ENCODE peak calls at places on chromosomes 1 and 21, in four cellular contexts. One of them, this sample, is unnamed. For H3K4me1, the result is how much of the 10 kb centered on the place peaks cover.

GRCh38 chr1:173451981-173452380 is 25.2 kb upstream of the PRDX6 start:
- DNase-seq in suprapubic skin: no peak
- DNase-seq in K562: no peak
- DNase-seq in HepG2: no peak
- DNase-seq in this sample: no peak

GRCh38 chr1:10515627-10516026 is 40.9 kb downstream of the PEX14 start:
- DNase-seq in suprapubic skin: no peak
- DNase-seq in K562: no peak
- DNase-seq in HepG2: no peak
- DNase-seq in this sample: no peak

GRCh38 chr1:85295006-85295431 is 18.6 kb upstream of the BCL10 start:
- DNase-seq in suprapubic skin: no peak
- DNase-seq in K562: no peak
- DNase-seq in HepG2: no peak
- DNase-seq in this sample: no peak

GRCh38 chr1:2270260-2271100 is 42.4 kb downstream of the SKI start:
- DNase-seq in suprapubic skin: no peak
- DNase-seq in K562: no peak
- DNase-seq in HepG2: peak
- DNase-seq in this sample: no peak

GRCh38 chr1:3061566-3061965 is 7.4 kb upstream of the PRDM16 start:
- DNase-seq in suprapubic skin: peak
- DNase-seq in K562: no peak
- DNase-seq in HepG2: no peak
- DNase-seq in this sample: no peak

GRCh38 chr21:46668381-46668780 is 32.9 kb downstream of the PRMT2 start:
- DNase-seq in suprapubic skin: no peak
- DNase-seq in K562: no peak
- DNase-seq in HepG2: no peak
- DNase-seq in this sample: no peak

GRCh38 chr1:87760100-87760499 is 431.4 kb downstream of the LMO4 start:
- DNase-seq in suprapubic skin: no peak
- DNase-seq in K562: no peak
- DNase-seq in HepG2: no peak
- DNase-seq in this sample: no peak

GRCh38 chr1:109399326-109399957 is 1.7 kb upstream of the SORT1 start:
- DNase-seq in suprapubic skin: no peak
- DNase-seq in K562: peak
- DNase-seq in HepG2: peak
- DNase-seq in this sample: no peak

GRCh38 chr1:147084273-147085096 is 87.8 kb downstream of the PRKAB2 start:
- DNase-seq in suprapubic skin: no peak
- DNase-seq in K562: peak
- DNase-seq in HepG2: peak
- DNase-seq in this sample: peak

GRCh38 chr21:42157606-42158310 is 61.2 kb upstream of the ABCG1 start:
- DNase-seq in suprapubic skin: peak
- DNase-seq in K562: no peak
- DNase-seq in HepG2: no peak
- DNase-seq in this sample: no peak

GRCh38 chr1:66443793-66444192 is 90.2 kb upstream of the SGIP1 start:
- DNase-seq in suprapubic skin: no peak
- DNase-seq in K562: no peak
- DNase-seq in HepG2: no peak
- DNase-seq in this sample: no peak

GRCh38 chr21:33384851-33385331 is 18.3 kb upstream of the IFNGR2 start:
- DNase-seq in suprapubic skin: no peak
- DNase-seq in K562: no peak
- DNase-seq in HepG2: no peak
- DNase-seq in this sample: no peak

GRCh38 chr1:24871306-24871901 is 58.7 kb downstream of the RUNX3 start:
- DNase-seq in suprapubic skin: no peak
- DNase-seq in K562: no peak
- DNase-seq in HepG2: no peak
- DNase-seq in this sample: no peak

GRCh38 chr21:18951291-18952038 is 547.9 kb upstream of the TMPRSS15 start:
- DNase-seq in suprapubic skin: no peak
- DNase-seq in K562: no peak
- DNase-seq in HepG2: no peak
- DNase-seq in this sample: no peak

GRCh38 chr1:34924759-34925555 is 4.5 kb downstream of the DLGAP3 start:
- DNase-seq in suprapubic skin: no peak
- DNase-seq in K562: peak
- DNase-seq in HepG2: peak
- DNase-seq in this sample: no peak

GRCh38 chr1:53378061-53378460 is 50.2 kb upstream of the LRP8 start:
- DNase-seq in suprapubic skin: peak
- DNase-seq in K562: no peak
- DNase-seq in HepG2: no peak
- DNase-seq in this sample: no peak

GRCh38 chr1:22832414-22832786 is 121.8 kb downstream of the EPHB2 start:
- DNase-seq in suprapubic skin: no peak
- DNase-seq in K562: no peak
- DNase-seq in HepG2: no peak
- DNase-seq in this sample: no peak

GRCh38 chr21:15775981-15776380 is 46.2 kb downstream of the USP25 start:
- DNase-seq in suprapubic skin: no peak
- DNase-seq in K562: no peak
- DNase-seq in HepG2: no peak
- DNase-seq in this sample: no peak

GRCh38 chr21:39822042-39822441 is 45.2 kb upstream of the PCP4 start:
- DNase-seq in suprapubic skin: no peak
- DNase-seq in K562: no peak
- DNase-seq in HepG2: no peak
- DNase-seq in this sample: no peak

GRCh38 chr1:155938220-155938627 is 3.2 kb upstream of the RXFP4 start:
- DNase-seq in suprapubic skin: no peak
- DNase-seq in K562: peak
- DNase-seq in HepG2: peak
- DNase-seq in this sample: no peak

GRCh38 chr1:214838351-214838750 is 235.4 kb downstream of the CENPF start:
- DNase-seq in suprapubic skin: no peak
- DNase-seq in K562: no peak
- DNase-seq in HepG2: no peak
- DNase-seq in this sample: no peak

GRCh38 chr1:36349839-36350238 is 26.4 kb upstream of the EVA1B start:
- DNase-seq in suprapubic skin: no peak
- DNase-seq in K562: no peak
- DNase-seq in HepG2: no peak
- DNase-seq in this sample: no peak

GRCh38 chr1:2289607-2290006 is 61.5 kb downstream of the SKI start:
- DNase-seq in suprapubic skin: no peak
- DNase-seq in K562: no peak
- DNase-seq in HepG2: no peak
- DNase-seq in this sample: no peak

GRCh38 chr1:222792744-222793143 is 22.1 kb upstream of the DISP1 start:
- DNase-seq in suprapubic skin: no peak
- DNase-seq in K562: peak
- DNase-seq in HepG2: no peak
- DNase-seq in this sample: no peak

GRCh38 chr1:29803486-29803885 is 567.2 kb downstream of the PTPRU start:
- DNase-seq in suprapubic skin: no peak
- DNase-seq in K562: no peak
- DNase-seq in HepG2: no peak
- DNase-seq in this sample: no peak

GRCh38 chr1:119204169-119204568 is 63.7 kb upstream of the WARS2 start:
- DNase-seq in suprapubic skin: no peak
- DNase-seq in K562: no peak
- DNase-seq in HepG2: no peak
- DNase-seq in this sample: no peak

GRCh38 chr21:36966846-36967657 is 583 bp upstream of the HLCS start:
- DNase-seq in suprapubic skin: no peak
- DNase-seq in K562: no peak
- DNase-seq in HepG2: no peak
- DNase-seq in this sample: no peak

GRCh38 chr1:42319871-42320484 is 15.1 kb downstream of the FOXJ3 start:
- DNase-seq in suprapubic skin: no peak
- DNase-seq in K562: no peak
- DNase-seq in HepG2: peak
- DNase-seq in this sample: no peak

GRCh38 chr21:21921410-21922232 is 923.4 kb downstream of the NCAM2 start:
- DNase-seq in suprapubic skin: no peak
- DNase-seq in K562: peak
- DNase-seq in HepG2: no peak
- DNase-seq in this sample: no peak

GRCh38 chr1:156194300-156194652 is 372 bp downstream of the SLC25A44 start:
- DNase-seq in suprapubic skin: no peak
- DNase-seq in K562: no peak
- DNase-seq in HepG2: no peak
- DNase-seq in this sample: no peak

GRCh38 chr21:36889401-36889800 is 77.1 kb downstream of the HLCS start:
- DNase-seq in suprapubic skin: no peak
- DNase-seq in K562: no peak
- DNase-seq in HepG2: no peak
- DNase-seq in this sample: no peak

GRCh38 chr1:209648931-209649776 is 3.1 kb downstream of the LAMB3 start:
- DNase-seq in suprapubic skin: no peak
- DNase-seq in K562: peak
- DNase-seq in HepG2: peak
- DNase-seq in this sample: no peak

GRCh38 chr1:53384796-53385195 is 56.9 kb upstream of the LRP8 start:
- DNase-seq in suprapubic skin: no peak
- DNase-seq in K562: no peak
- DNase-seq in HepG2: no peak
- DNase-seq in this sample: no peak

GRCh38 chr1:94924967-94925366 is 1.9 kb downstream of the CNN3 start:
- DNase-seq in suprapubic skin: no peak
- DNase-seq in K562: no peak
- DNase-seq in HepG2: no peak
- DNase-seq in this sample: no peak

GRCh38 chr21:20259035-20259867 is 739.0 kb upstream of the NCAM2 start:
- DNase-seq in suprapubic skin: no peak
- DNase-seq in K562: no peak
- DNase-seq in HepG2: no peak
- DNase-seq in this sample: no peak

DNA sequence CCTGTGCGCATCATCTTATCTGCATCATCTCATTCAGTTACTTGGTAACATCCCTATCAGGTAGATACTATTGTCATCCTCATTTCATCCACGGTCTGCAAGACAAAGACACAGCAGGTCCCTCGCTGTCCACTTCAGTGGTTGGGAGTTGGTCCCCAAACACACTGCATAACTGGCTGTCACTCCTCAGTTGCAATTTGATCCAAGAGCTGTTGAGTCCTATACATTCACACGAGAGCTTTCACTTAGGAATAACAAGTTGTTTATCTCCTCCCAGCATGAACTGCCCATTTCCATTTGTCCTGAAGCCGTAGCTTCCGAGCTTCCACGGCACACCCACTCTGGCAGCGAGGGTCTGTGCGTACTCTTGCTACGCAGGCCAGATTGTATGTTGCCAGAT is 472.0 kb downstream of the CAMTA1 start:
- DNase-seq in suprapubic skin: peak
- DNase-seq in K562: no peak
- DNase-seq in HepG2: no peak
- DNase-seq in this sample: peak
- TF ChIP-seq POLR2AphosphoS5 in suprapubic skin: no peak
- TF ChIP-seq POLR2AphosphoS5 in K562: no peak
- TF ChIP-seq POLR2AphosphoS5 in HepG2: no peak
- TF ChIP-seq POLR2AphosphoS5 in this sample: no peak

GRCh38 chr1:90850181-90850924 is 133.3 kb upstream of the BARHL2 start:
- DNase-seq in suprapubic skin: no peak
- DNase-seq in K562: peak
- DNase-seq in HepG2: peak
- DNase-seq in this sample: no peak
- H3K4me1 ChIP-seq in suprapubic skin: under half
- H3K4me1 ChIP-seq in K562: under half
- H3K4me1 ChIP-seq in HepG2: under half
- H3K4me1 ChIP-seq in this sample: under half

GRCh38 chr1:185156854-185157598 is at the start of the genes SWT1 and TRMT1L:
- DNase-seq in suprapubic skin: peak
- DNase-seq in K562: peak
- DNase-seq in HepG2: peak
- DNase-seq in this sample: peak
- TF ChIP-seq EP300 in suprapubic skin: no peak
- TF ChIP-seq EP300 in K562: no peak
- TF ChIP-seq EP300 in HepG2: no peak
- TF ChIP-seq EP300 in this sample: no peak

GRCh38 chr1:227934476-227935313 is 13.0 kb downstream of the WNT9A start:
- DNase-seq in suprapubic skin: peak
- DNase-seq in K562: no peak
- DNase-seq in HepG2: peak
- DNase-seq in this sample: no peak
- TF ChIP-seq POLR2AphosphoS5 in suprapubic skin: no peak
- TF ChIP-seq POLR2AphosphoS5 in K562: no peak
- TF ChIP-seq POLR2AphosphoS5 in HepG2: no peak
- TF ChIP-seq POLR2AphosphoS5 in this sample: peak

GRCh38 chr1:235864965-235865525 is 1.7 kb downstream of the LYST start:
- DNase-seq in suprapubic skin: no peak
- DNase-seq in K562: no peak
- DNase-seq in HepG2: no peak
- DNase-seq in this sample: no peak
- H3K4me1 ChIP-seq in suprapubic skin: under half
- H3K4me1 ChIP-seq in K562: under half
- H3K4me1 ChIP-seq in HepG2: under half
- H3K4me1 ChIP-seq in this sample: half or more

DNA sequence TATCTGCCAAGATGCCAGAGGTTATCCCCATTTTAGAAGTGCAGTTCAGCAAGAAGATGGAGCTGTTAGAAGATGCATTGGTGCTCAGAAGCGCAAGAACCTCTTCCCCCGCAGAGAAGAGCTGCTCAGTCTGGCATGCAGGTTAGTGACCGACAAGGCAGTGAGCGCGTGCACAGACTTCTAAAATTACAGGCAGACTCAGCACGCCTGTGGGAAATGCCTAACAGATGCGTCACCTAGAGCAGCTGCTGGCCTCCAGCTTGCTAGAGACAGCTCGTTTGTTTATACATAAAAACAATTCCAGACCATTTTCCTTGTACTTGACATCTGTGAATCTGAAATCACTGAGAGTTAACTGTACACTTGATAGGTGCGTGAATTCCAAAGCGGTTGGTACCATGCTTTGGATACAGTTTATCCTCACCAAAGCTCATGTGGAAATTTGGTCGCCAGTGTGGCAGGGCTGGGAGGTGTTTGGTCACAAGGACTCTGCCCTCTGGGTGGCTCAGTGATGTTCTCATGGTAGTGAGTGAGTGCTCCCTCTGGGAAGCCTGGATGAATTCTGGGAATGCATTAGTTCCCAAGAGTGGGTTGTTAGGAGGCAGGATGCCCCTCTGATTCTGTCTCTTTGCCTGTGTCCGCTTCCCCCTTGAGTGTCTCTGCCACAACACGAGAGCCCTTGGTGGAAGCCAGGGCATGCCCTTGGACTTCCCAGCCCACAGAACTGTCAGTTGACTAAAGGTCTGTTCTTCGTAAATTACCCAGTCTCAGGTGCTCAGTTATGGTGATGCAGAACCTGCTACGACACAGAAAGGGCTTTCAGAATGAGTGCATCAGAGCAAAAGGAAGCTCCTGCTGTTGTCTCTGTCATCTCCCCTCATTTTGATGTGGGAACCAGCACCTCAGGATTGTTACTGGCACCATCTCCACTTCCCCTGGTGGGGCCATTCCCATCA is 24.4 kb downstream of the SNAP47 start:
- DNase-seq in suprapubic skin: peak
- DNase-seq in K562: no peak
- DNase-seq in HepG2: no peak
- DNase-seq in this sample: no peak
- TF ChIP-seq EP300 in suprapubic skin: no peak
- TF ChIP-seq EP300 in K562: no peak
- TF ChIP-seq EP300 in HepG2: no peak
- TF ChIP-seq EP300 in this sample: no peak

This sample was measured in esophagus muscularis mucosa.